ENCODE peak calls at places on chromosome 22, in seven cellular contexts. O is H9, I is neural progenitor cell, P is prostate gland, V is transverse colon, Y is heart left ventricle, A is Karpas-422. F is an unnamed sample. For H3K4me1, the result is how much of the 10 kb centered on the place peaks cover.

GRCh38 chr22:50683994-50684371 is 11.4 kb downstream of the SHANK3 start:
- DNase-seq in O (no peak), I (no peak), P (no peak), V (no peak), Y (no peak), A (no peak), F (no peak)

GRCh38 chr22:11629661-11630385 is 3898.2 kb upstream of the OR11H1 start:
- DNase-seq in O (no peak), I (no peak), P (no peak), V (no peak), Y (no peak), A (no peak), F (no peak)

GRCh38 chr22:17436382-17436951 is 67.2 kb downstream of the CECR2 start:
- DNase-seq in O (no peak), I (peak), P (no peak), V (no peak), Y (no peak), A (peak), F (no peak)

GRCh38 chr22:27223317-27224177 is 566.2 kb downstream of the MIAT start:
- DNase-seq in O (no peak), I (no peak), P (no peak), V (no peak), Y (no peak), A (no peak), F (no peak)

GRCh38 chr22:39434721-39435120 is 22.1 kb upstream of the MGAT3 start:
- DNase-seq in O (no peak), I (no peak), P (no peak), V (no peak), Y (no peak), A (no peak), F (no peak)

GRCh38 chr22:39287076-39287743 is 32.2 kb downstream of the RPL3 start:
- DNase-seq in O (no peak), I (no peak), P (no peak), V (peak), Y (no peak), A (peak), F (no peak)

GRCh38 chr22:27438271-27438980 is 363.1 kb downstream of the MN1 start:
- DNase-seq in O (no peak), I (peak), P (peak), V (no peak), Y (no peak), A (no peak), F (peak)

GRCh38 chr22:47841166-47841565 is 1078.7 kb downstream of the TBC1D22A start:
- DNase-seq in O (no peak), I (no peak), P (no peak), V (no peak), Y (no peak), A (no peak), F (no peak)

GRCh38 chr22:48234011-48234410 is 1471.6 kb downstream of the TBC1D22A start:
- DNase-seq in O (no peak), I (no peak), P (no peak), V (no peak), Y (no peak), A (no peak), F (no peak)

GRCh38 chr22:49788492-49788891 is 39.2 kb downstream of the BRD1 start:
- DNase-seq in O (no peak), I (no peak), P (peak), V (peak), Y (peak), A (no peak), F (no peak)

GRCh38 chr22:16932577-16932976 is 75.4 kb downstream of the GAB4 start:
- DNase-seq in O (no peak), I (no peak), P (no peak), V (no peak), Y (no peak), A (peak), F (no peak)

GRCh38 chr22:20532256-20532993 is 25.0 kb downstream of the MED15 start:
- DNase-seq in O (no peak), I (peak), P (no peak), V (no peak), Y (no peak), A (no peak), F (no peak)

GRCh38 chr22:32444068-32444467 is 20.2 kb downstream of the BPIFC start:
- DNase-seq in O (peak), I (peak), P (peak), V (peak), Y (no peak), A (peak), F (no peak)

GRCh38 chr22:46114518-46115387 is 35.6 kb upstream of the PPARA start:
- DNase-seq in O (no peak), I (no peak), P (no peak), V (no peak), Y (no peak), A (peak), F (peak)

GRCh38 chr22:17265649-17266248 is 46.5 kb upstream of the ADA2 start:
- DNase-seq in O (no peak), I (no peak), P (no peak), V (peak), Y (no peak), A (no peak), F (no peak)

GRCh38 chr22:19035474-19036228 is 86.6 kb downstream of the DGCR2 start:
- DNase-seq in O (peak), I (peak), P (no peak), V (no peak), Y (no peak), A (no peak), F (no peak)

GRCh38 chr22:50209893-50210292 is 9.1 kb downstream of the SELENOO start:
- DNase-seq in O (no peak), I (peak), P (peak), V (peak), Y (no peak), A (peak), F (peak)

GRCh38 chr22:17562906-17563870 is at the start of gene SLC25A18:
- DNase-seq in O (peak), I (peak), P (no peak), V (peak), Y (peak), A (no peak), F (peak)

GRCh38 chr22:22167791-22168189 is 76.8 kb upstream of the VPREB1 start:
- DNase-seq in O (no peak), I (no peak), P (no peak), V (peak), Y (no peak), A (peak), F (no peak)

GRCh38 chr22:24801906-24802504 is 4.0 kb upstream of the SGSM1 start:
- DNase-seq in O (no peak), I (no peak), P (no peak), V (no peak), Y (no peak), A (no peak), F (no peak)

GRCh38 chr22:19069451-19069850 is 52.8 kb downstream of the DGCR2 start:
- DNase-seq in O (no peak), I (no peak), P (no peak), V (no peak), Y (no peak), A (no peak), F (no peak)

GRCh38 chr22:49963647-49964026 is 3.1 kb downstream of the PIM3 start:
- DNase-seq in O (no peak), I (no peak), P (peak), V (peak), Y (no peak), A (no peak), F (no peak)

GRCh38 chr22:48240165-48240934 is 1477.9 kb downstream of the TBC1D22A start:
- DNase-seq in O (no peak), I (peak), P (no peak), V (no peak), Y (no peak), A (no peak), F (no peak)

GRCh38 chr22:20656902-20657836 is 116.7 kb upstream of the SERPIND1 start:
- DNase-seq in O (peak), I (no peak), P (no peak), V (no peak), Y (no peak), A (peak), F (no peak)

GRCh38 chr22:24805790-24806662 is at the start of gene SGSM1:
- DNase-seq in O (peak), I (peak), P (peak), V (peak), Y (peak), A (peak), F (peak)

GRCh38 chr22:38737302-38738060 is 18.3 kb downstream of the SUN2 start:
- DNase-seq in O (no peak), I (no peak), P (no peak), V (no peak), Y (no peak), A (no peak), F (no peak)

GRCh38 chr22:32050678-32051515 is 7.8 kb downstream of the SLC5A1 start:
- DNase-seq in O (peak), I (no peak), P (peak), V (no peak), Y (no peak), A (no peak), F (no peak)

GRCh38 chr22:40241200-40241763 is 63.6 kb downstream of the TNRC6B start:
- DNase-seq in O (peak), I (no peak), P (no peak), V (no peak), Y (no peak), A (no peak), F (no peak)

GRCh38 chr22:29883831-29884139 is 811 bp downstream of the MTMR3 start:
- DNase-seq in O (no peak), I (no peak), P (no peak), V (no peak), Y (no peak), A (no peak), F (no peak)

GRCh38 chr22:31490496-31490925 is 869 bp upstream of the EIF4ENIF1 start:
- DNase-seq in O (peak), I (peak), P (peak), V (peak), Y (peak), A (peak), F (no peak)

GRCh38 chr22:32005453-32005852 is 37.6 kb upstream of the SLC5A1 start:
- DNase-seq in O (no peak), I (no peak), P (no peak), V (no peak), Y (no peak), A (no peak), F (no peak)

GRCh38 chr22:17772963-17773605 is 1.2 kb downstream of the BID start:
- DNase-seq in O (no peak), I (no peak), P (no peak), V (no peak), Y (peak), A (no peak), F (no peak)

GRCh38 chr22:50001388-50002231 is 11.0 kb downstream of the IL17REL start:
- DNase-seq in O (no peak), I (peak), P (no peak), V (no peak), Y (no peak), A (no peak), F (peak)

GRCh38 chr22:42296381-42296853 is 26.0 kb upstream of the TCF20 start:
- DNase-seq in O (no peak), I (no peak), P (no peak), V (peak), Y (peak), A (peak), F (peak)
- H3K4me1 ChIP-seq in O (under half), I (under half), P (under half), V (half or more), Y (under half), A (half or more), F (under half)

GRCh38 chr22:44305455-44305854 is 7.3 kb downstream of the SHISAL1 start:
- DNase-seq in O (no peak), I (no peak), P (no peak), V (no peak), Y (no peak), A (no peak), F (no peak)
- H3K4me1 ChIP-seq in O (under half), I (under half), P (under half), V (under half), Y (under half), A (under half), F (under half)

GRCh38 chr22:36349726-36350125 is 38.0 kb downstream of the MYH9 start:
- DNase-seq in O (no peak), I (no peak), P (no peak), V (no peak), Y (no peak), A (no peak), F (no peak)

GRCh38 chr22:36351921-36352774 is 35.6 kb downstream of the MYH9 start:
- DNase-seq in O (no peak), I (no peak), P (peak), V (no peak), Y (no peak), A (no peak), F (no peak)

GRCh38 chr22:36352775-36353507 is 34.8 kb downstream of the MYH9 start:
- DNase-seq in O (no peak), I (peak), P (peak), V (no peak), Y (peak), A (no peak), F (peak)

GRCh38 chr22:36348760-36349159 is 39.0 kb downstream of the MYH9 start:
- DNase-seq in O (no peak), I (no peak), P (no peak), V (no peak), Y (no peak), A (no peak), F (no peak)

GRCh38 chr22:36350751-36351594 is 36.8 kb downstream of the MYH9 start:
- DNase-seq in O (no peak), I (no peak), P (no peak), V (no peak), Y (no peak), A (no peak), F (peak)
- H3K4me1 ChIP-seq in O (under half), I (under half), P (under half), V (half or more), Y (half or more), A (under half), F (under half)

GRCh38 chr22:35861451-35861850 is 143.8 kb downstream of the APOL5 start:
- DNase-seq in O (no peak), I (no peak), P (no peak), V (no peak), Y (no peak), A (no peak), F (no peak)
- H3K4me1 ChIP-seq in O (under half), I (under half), P (under half), V (under half), Y (under half), A (under half), F (under half)

DNA sequence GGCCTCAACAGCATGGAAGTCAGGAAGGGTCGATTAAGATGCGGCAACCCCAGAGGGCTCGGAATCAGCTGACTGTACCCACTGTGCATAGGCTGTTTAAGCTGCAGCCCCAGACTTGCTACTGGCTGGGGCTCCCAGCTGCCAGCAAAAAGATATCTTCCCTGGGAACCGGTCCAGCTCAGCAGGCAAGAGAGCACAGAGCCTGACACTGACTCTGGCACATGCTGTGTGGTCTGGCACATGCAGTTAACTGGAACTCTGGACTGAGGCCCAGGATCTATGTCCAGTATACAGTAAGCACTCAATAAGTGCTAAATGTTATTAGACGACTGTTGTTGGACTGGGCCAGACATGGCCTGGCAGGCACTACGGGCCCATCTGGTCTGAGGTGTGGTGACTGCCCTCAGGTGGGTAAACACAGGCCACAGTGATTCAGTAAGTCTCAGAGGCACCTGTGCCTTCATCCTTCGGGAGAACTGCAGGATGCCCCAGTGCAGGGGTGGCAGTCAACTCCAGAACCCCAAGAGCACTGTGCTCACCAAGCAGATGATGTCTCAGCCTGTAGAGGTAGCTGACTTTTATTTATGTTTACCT is 87.6 kb downstream of the LARGE1 start:
- DNase-seq in O (no peak), I (no peak), P (no peak), V (no peak), Y (peak), A (no peak), F (no peak)
- H3K4me1 ChIP-seq in O (under half), I (under half), P (under half), V (under half), Y (under half), A (under half), F (under half)